ENCODE peak calls at places on chromosomes 2 and 18, in four cellular contexts. V, N, A and O are unnamed samples.

GRCh38 chr2:23624378-23624777 is 239.4 kb downstream of the KLHL29 start:
- DNase-seq in V (peak; percentile 28), N (peak; percentile 51), A (no peak), O (peak; percentile 28)

GRCh38 chr2:11397046-11397445 is 52.6 kb upstream of the ROCK2 start:
- DNase-seq in V (no peak), N (no peak), A (no peak), O (no peak)

GRCh38 chr18:8812631-8813030 is 107.3 kb downstream of the MTCL1 start:
- DNase-seq in V (no peak), N (no peak), A (no peak), O (no peak)

GRCh38 chr18:77059294-77059916 is 73.2 kb downstream of the MBP start:
- DNase-seq in V (peak; percentile 65), N (peak; percentile 57), A (no peak), O (peak; percentile 27)

GRCh38 chr2:43585708-43586107 is 10.1 kb downstream of the THADA start:
- DNase-seq in V (no peak), N (no peak), A (no peak), O (no peak)

GRCh38 chr18:79681484-79682387 is 2.1 kb downstream of the CTDP1 start:
- DNase-seq in V (no peak), N (no peak), A (no peak), O (no peak)

GRCh38 chr2:201930831-201931230 is 102.8 kb upstream of the FZD7 start:
- DNase-seq in V (no peak), N (no peak), A (no peak), O (no peak)

GRCh38 chr18:39611381-39612090 is 2045.9 kb upstream of the CELF4 start:
- DNase-seq in V (no peak), N (no peak), A (no peak), O (no peak)

GRCh38 chr2:113799375-113799774 is 42.9 kb upstream of the SLC35F5 start:
- DNase-seq in V (no peak), N (no peak), A (no peak), O (no peak)

GRCh38 chr2:153311432-153311831 is 167.1 kb downstream of the RPRM start:
- DNase-seq in V (no peak), N (no peak), A (no peak), O (no peak)

GRCh38 chr2:186917866-186918265 is 68.9 kb upstream of the ZSWIM2 start:
- DNase-seq in V (no peak), N (no peak), A (no peak), O (no peak)

GRCh38 chr2:216553841-216554240 is 55.2 kb downstream of the RPL37A start:
- DNase-seq in V (no peak), N (no peak), A (no peak), O (no peak)

GRCh38 chr2:213007290-213007838 is 144.0 kb downstream of the IKZF2 start:
- DNase-seq in V (no peak), N (no peak), A (no peak), O (no peak)

GRCh38 chr2:97764559-97765263 is 51.3 kb downstream of the ZAP70 start:
- DNase-seq in V (no peak), N (no peak), A (no peak), O (no peak)

GRCh38 chr2:62188416-62188815 is 7.5 kb upstream of the B3GNT2 start:
- DNase-seq in V (no peak), N (no peak), A (no peak), O (no peak)

GRCh38 chr2:121521359-121521758 is 9.3 kb upstream of the RNU4ATAC start:
- DNase-seq in V (no peak), N (no peak), A (no peak), O (no peak)

GRCh38 chr2:88108796-88109195 is 19.1 kb downstream of the FABP1 start:
- DNase-seq in V (no peak), N (no peak), A (no peak), O (no peak)

GRCh38 chr2:213085538-213085937 is 65.9 kb downstream of the IKZF2 start:
- DNase-seq in V (no peak), N (no peak), A (no peak), O (no peak)

GRCh38 chr18:58247363-58247834 is 203.4 kb downstream of the NEDD4L start:
- DNase-seq in V (no peak), N (no peak), A (no peak), O (no peak)

GRCh38 chr2:127811397-127811860 is 458 bp upstream of the WDR33 start:
- DNase-seq in V (no peak), N (peak; percentile 36), A (no peak), O (no peak)

GRCh38 chr18:51253476-51253875 is 56.0 kb upstream of the MEX3C start:
- DNase-seq in V (peak; percentile 9), N (no peak), A (no peak), O (no peak)

GRCh38 chr2:18885457-18885856 is 296.1 kb upstream of the NT5C1B start:
- DNase-seq in V (no peak), N (no peak), A (no peak), O (no peak)

GRCh38 chr18:36895606-36896005 is 66.7 kb downstream of the KIAA1328 start:
- DNase-seq in V (no peak), N (peak; percentile 65), A (no peak), O (no peak)

GRCh38 chr2:117693651-117694050 is 120.8 kb upstream of the DDX18 start:
- DNase-seq in V (no peak), N (no peak), A (no peak), O (no peak)

GRCh38 chr2:217270089-217270800 is 410.4 kb upstream of the TNP1 start:
- DNase-seq in V (no peak), N (no peak), A (no peak), O (no peak)

GRCh38 chr2:197571622-197572271 is 55.9 kb downstream of the MOB4 start:
- DNase-seq in V (peak; percentile 37), N (no peak), A (no peak), O (no peak)

GRCh38 chr2:104788721-104789446 is 65.0 kb upstream of the POU3F3 start:
- DNase-seq in V (no peak), N (no peak), A (no peak), O (no peak)

GRCh38 chr2:21067863-21068537 is 24.1 kb upstream of the APOB start:
- DNase-seq in V (peak; percentile 55), N (no peak), A (no peak), O (no peak)

GRCh38 chr2:68653034-68653433 is 9.7 kb downstream of the PROKR1 start:
- DNase-seq in V (no peak), N (no peak), A (no peak), O (no peak)

GRCh38 chr2:9138507-9139085 is 68.0 kb upstream of the ASAP2 start:
- DNase-seq in V (no peak), N (peak; percentile 65), A (no peak), O (no peak)

GRCh38 chr2:241344925-241345651 is 11.0 kb upstream of the FARP2 start:
- DNase-seq in V (no peak), N (no peak), A (no peak), O (no peak)

GRCh38 chr2:203905661-203906060 is 30.9 kb upstream of the ICOS start:
- DNase-seq in V (no peak), N (no peak), A (no peak), O (no peak)

GRCh38 chr2:203913947-203914346 is 22.6 kb upstream of the ICOS start:
- DNase-seq in V (peak; percentile 10), N (peak; percentile 1), A (no peak), O (no peak)

GRCh38 chr2:203908344-203909185 is 28.0 kb upstream of the ICOS start:
- DNase-seq in V (no peak), N (no peak), A (no peak), O (no peak)

GRCh38 chr2:203909946-203910476 is 26.6 kb upstream of the ICOS start:
- DNase-seq in V (no peak), N (no peak), A (no peak), O (no peak)

GRCh38 chr2:203909192-203909945 is 27.2 kb upstream of the ICOS start:
- DNase-seq in V (peak; percentile 41), N (peak; percentile 7), A (no peak), O (peak; percentile 48)
- TF ChIP-seq FOXK2 in V (no peak), N (no peak), A (no peak), O (no peak)

DNA sequence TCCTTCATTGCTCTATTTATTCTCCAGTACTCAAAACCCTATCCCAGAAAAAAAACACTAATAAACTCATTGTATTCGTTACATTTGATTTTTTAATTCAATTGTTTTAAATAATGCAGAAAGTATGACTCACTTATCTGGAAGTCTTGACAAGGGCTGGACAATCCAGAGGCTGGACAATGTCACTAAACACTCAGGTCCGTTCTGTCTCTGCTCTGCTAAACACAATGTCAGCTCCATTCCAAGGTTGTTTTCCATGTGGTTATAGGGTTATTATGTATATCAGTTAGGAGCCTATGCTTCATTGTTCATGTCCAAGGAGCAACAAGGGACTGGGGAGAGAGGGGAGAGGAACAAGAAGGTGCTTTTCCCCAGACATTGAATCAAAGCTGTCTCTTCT is 125.5 kb downstream of the IRS1 start:
- DNase-seq in V (no peak), N (no peak), A (no peak), O (no peak)
- TF ChIP-seq FOXM1 in V (no peak), N (no peak), A (no peak), O (no peak)

GRCh38 chr2:136328396-136328795 is 210.4 kb upstream of the CXCR4 start:
- DNase-seq in V (no peak), N (no peak), A (no peak), O (no peak)

GRCh38 chr2:136324966-136325365 is 207.0 kb upstream of the CXCR4 start:
- DNase-seq in V (no peak), N (no peak), A (no peak), O (no peak)

GRCh38 chr2:136323935-136324334 is 206.0 kb upstream of the CXCR4 start:
- DNase-seq in V (no peak), N (no peak), A (no peak), O (no peak)

GRCh38 chr2:136325844-136326291 is 207.9 kb upstream of the CXCR4 start:
- DNase-seq in V (no peak), N (no peak), A (no peak), O (no peak)

DNA sequence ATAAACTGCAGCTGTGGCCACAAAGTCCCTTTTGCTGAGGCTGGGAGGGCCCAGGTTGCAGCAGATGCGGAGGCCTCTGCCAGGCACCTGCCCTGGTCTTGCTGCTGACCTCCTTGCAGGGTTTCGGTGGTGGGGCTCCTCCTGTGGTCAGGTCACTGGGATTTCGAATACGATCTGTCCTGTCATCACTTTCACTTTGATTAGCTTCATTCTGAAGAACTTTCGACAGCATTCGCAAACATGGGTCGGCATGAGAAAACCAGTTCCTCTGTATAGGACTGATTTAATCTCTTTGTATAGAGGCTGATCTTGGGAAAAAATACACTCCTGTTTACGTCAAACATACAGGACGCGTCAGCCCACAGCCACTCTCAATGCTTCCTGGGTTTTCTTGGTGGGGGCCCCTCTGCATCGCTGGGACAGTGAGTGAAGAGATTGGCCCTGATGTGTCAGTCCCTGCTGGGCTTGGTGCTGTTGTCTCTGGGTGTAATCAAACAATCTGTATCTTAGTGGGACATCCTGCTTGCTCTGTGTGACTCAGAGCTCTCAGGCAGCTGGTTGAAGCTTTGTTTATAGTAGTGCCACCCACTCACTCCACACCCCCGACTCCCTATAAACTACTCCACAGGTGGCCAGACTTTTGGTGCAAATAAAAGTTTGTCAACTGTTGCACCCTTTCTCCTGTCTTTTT is 209.4 kb upstream of the CXCR4 start:
- DNase-seq in V (no peak), N (peak; percentile 29), A (peak; percentile 71), O (peak; percentile 9)
- TF ChIP-seq FOXK2 in V (no peak), N (no peak), A (peak; percentile 56), O (no peak)

GRCh38 chr2:28160986-28161425 is 231.7 kb upstream of the FOSL2 start:
- DNase-seq in V (no peak), N (no peak), A (no peak), O (no peak)

GRCh38 chr2:28163627-28164279 is 228.9 kb upstream of the FOSL2 start:
- DNase-seq in V (no peak), N (no peak), A (no peak), O (no peak)

GRCh38 chr2:28162538-28162937 is 230.1 kb upstream of the FOSL2 start:
- DNase-seq in V (no peak), N (no peak), A (no peak), O (no peak)

GRCh38 chr2:28163028-28163427 is 229.6 kb upstream of the FOSL2 start:
- DNase-seq in V (no peak), N (no peak), A (no peak), O (no peak)

GRCh38 chr2:28161466-28161865 is 231.2 kb upstream of the FOSL2 start:
- DNase-seq in V (no peak), N (no peak), A (no peak), O (no peak)
- TF ChIP-seq FOXM1 in V (no peak), N (no peak), A (no peak), O (no peak)